ENCODE peak calls at places on chromosome 15, in eight cellular contexts. F is cardiac muscle cell, A is body of pancreas, C is DND-41, K is Panc1, B is aorta, Z is Peyer's patch, L is lung. X is an unnamed sample. For H3K4me1, the result is how much of the 10 kb centered on the place peaks cover.

GRCh38 chr15:86743283-86743903 is 663.7 kb downstream of the AGBL1 start:
- DNase-seq in F (peak), A (peak), C (peak), K (peak), B (no peak), Z (peak), L (no peak), X (peak)

GRCh38 chr15:50166216-50166615 is 15.8 kb upstream of the SLC27A2 start:
- DNase-seq in F (no peak), A (no peak), C (no peak), K (no peak), B (no peak), Z (no peak), L (no peak), X (no peak)

GRCh38 chr15:48112242-48112641 is 8.5 kb upstream of the SLC24A5 start:
- DNase-seq in F (peak), A (peak), C (peak), K (no peak), B (no peak), Z (no peak), L (no peak), X (no peak)

GRCh38 chr15:42184736-42185135 is 23.4 kb downstream of the VPS39 start:
- DNase-seq in F (no peak), A (no peak), C (no peak), K (no peak), B (no peak), Z (no peak), L (no peak), X (no peak)

GRCh38 chr15:43270676-43271306 is 4.1 kb upstream of the TGM5 start:
- DNase-seq in F (no peak), A (no peak), C (no peak), K (no peak), B (no peak), Z (peak), L (no peak), X (no peak)

GRCh38 chr15:48177383-48177874 is 666 bp downstream of the MYEF2 start:
- DNase-seq in F (peak), A (no peak), C (no peak), K (no peak), B (no peak), Z (no peak), L (no peak), X (peak)

GRCh38 chr15:89370120-89371077 is 35.8 kb upstream of the POLG start:
- DNase-seq in F (no peak), A (no peak), C (no peak), K (no peak), B (peak), Z (no peak), L (no peak), X (no peak)

GRCh38 chr15:37360724-37361123 is 260.4 kb upstream of the MEIS2 start:
- DNase-seq in F (no peak), A (no peak), C (no peak), K (no peak), B (no peak), Z (no peak), L (no peak), X (no peak)

GRCh38 chr15:55900019-55900418 is 93.4 kb downstream of the NEDD4 start:
- DNase-seq in F (no peak), A (no peak), C (no peak), K (no peak), B (no peak), Z (no peak), L (no peak), X (no peak)

GRCh38 chr15:65393557-65393956 is 15.8 kb upstream of the IGDCC3 start:
- DNase-seq in F (no peak), A (no peak), C (no peak), K (no peak), B (peak), Z (no peak), L (no peak), X (no peak)

GRCh38 chr15:33311312-33311971 is 675 bp downstream of the RYR3 start:
- DNase-seq in F (peak), A (no peak), C (no peak), K (no peak), B (peak), Z (no peak), L (no peak), X (no peak)

GRCh38 chr15:74816624-74817369 is 4.2 kb downstream of the LMAN1L start:
- DNase-seq in F (no peak), A (no peak), C (no peak), K (no peak), B (no peak), Z (no peak), L (no peak), X (no peak)

GRCh38 chr15:40493089-40493840 is 22.5 kb downstream of the CHST14 start:
- DNase-seq in F (no peak), A (no peak), C (peak), K (no peak), B (peak), Z (no peak), L (peak), X (no peak)

GRCh38 chr15:44550256-44550655 is 13.3 kb downstream of the EIF3J start:
- DNase-seq in F (no peak), A (no peak), C (no peak), K (no peak), B (no peak), Z (no peak), L (no peak), X (no peak)

GRCh38 chr15:76346666-76347506 is 10.3 kb downstream of the ISL2 start:
- DNase-seq in F (peak), A (no peak), C (no peak), K (no peak), B (no peak), Z (no peak), L (no peak), X (no peak)

GRCh38 chr15:45611305-45611704 is 23.5 kb upstream of the SQOR start:
- DNase-seq in F (no peak), A (no peak), C (no peak), K (no peak), B (no peak), Z (no peak), L (no peak), X (no peak)

GRCh38 chr15:101008158-101009139 is 89.3 kb downstream of the LRRK1 start:
- DNase-seq in F (peak), A (peak), C (peak), K (peak), B (peak), Z (peak), L (peak), X (peak)

GRCh38 chr15:99978426-99978825 is 245.2 kb upstream of the LYSMD4 start:
- DNase-seq in F (no peak), A (no peak), C (no peak), K (no peak), B (peak), Z (no peak), L (no peak), X (no peak)

GRCh38 chr15:50224606-50225005 is 40.9 kb downstream of the HDC start:
- DNase-seq in F (no peak), A (no peak), C (no peak), K (no peak), B (no peak), Z (no peak), L (no peak), X (no peak)

GRCh38 chr15:100094127-100094510 is 247.7 kb downstream of the ADAMTS17 start:
- DNase-seq in F (no peak), A (no peak), C (no peak), K (no peak), B (no peak), Z (no peak), L (no peak), X (no peak)

GRCh38 chr15:82943176-82943575 is 9.3 kb downstream of the HOMER2 start:
- DNase-seq in F (no peak), A (no peak), C (no peak), K (no peak), B (no peak), Z (no peak), L (no peak), X (no peak)

GRCh38 chr15:81270781-81271491 is 53.0 kb downstream of the STARD5 start:
- DNase-seq in F (no peak), A (no peak), C (no peak), K (no peak), B (no peak), Z (no peak), L (no peak), X (no peak)

GRCh38 chr15:29857196-29857595 is 34.9 kb upstream of the TJP1 start:
- DNase-seq in F (no peak), A (no peak), C (peak), K (no peak), B (no peak), Z (no peak), L (no peak), X (no peak)

GRCh38 chr15:101559938-101560337 is 70.4 kb upstream of the PCSK6 start:
- DNase-seq in F (no peak), A (no peak), C (peak), K (no peak), B (no peak), Z (no peak), L (no peak), X (no peak)

GRCh38 chr15:73388256-73388781 is 19.6 kb upstream of the HCN4 start:
- DNase-seq in F (peak), A (peak), C (no peak), K (peak), B (no peak), Z (no peak), L (no peak), X (no peak)

GRCh38 chr15:90232196-90232595 is 1.5 kb downstream of the CIB1 start:
- DNase-seq in F (no peak), A (no peak), C (no peak), K (no peak), B (no peak), Z (peak), L (no peak), X (no peak)

GRCh38 chr15:36914466-36914865 is 185.9 kb downstream of the MEIS2 start:
- DNase-seq in F (no peak), A (no peak), C (no peak), K (no peak), B (no peak), Z (no peak), L (no peak), X (peak)

GRCh38 chr15:39919396-39919739 is 698 bp downstream of the GPR176 start:
- DNase-seq in F (peak), A (no peak), C (no peak), K (no peak), B (no peak), Z (no peak), L (no peak), X (no peak)

GRCh38 chr15:65392368-65392767 is 14.6 kb upstream of the IGDCC3 start:
- DNase-seq in F (no peak), A (no peak), C (no peak), K (no peak), B (peak), Z (no peak), L (no peak), X (no peak)

GRCh38 chr15:48493084-48493762 is 152.3 kb downstream of the FBN1 start:
- DNase-seq in F (no peak), A (no peak), C (no peak), K (no peak), B (no peak), Z (no peak), L (no peak), X (no peak)

GRCh38 chr15:38253448-38253847 is 812 bp downstream of the SPRED1 start:
- DNase-seq in F (no peak), A (peak), C (no peak), K (no peak), B (no peak), Z (no peak), L (no peak), X (no peak)

GRCh38 chr15:55586808-55587207 is 1.3 kb downstream of the PYGO1 start:
- DNase-seq in F (no peak), A (no peak), C (no peak), K (no peak), B (no peak), Z (no peak), L (no peak), X (no peak)

GRCh38 chr15:81170504-81170903 is 26.2 kb upstream of the IL16 start:
- DNase-seq in F (no peak), A (no peak), C (no peak), K (no peak), B (no peak), Z (no peak), L (no peak), X (no peak)

GRCh38 chr15:47434641-47435040 is 282.7 kb upstream of the SEMA6D start:
- DNase-seq in F (no peak), A (no peak), C (no peak), K (no peak), B (no peak), Z (no peak), L (no peak), X (no peak)

GRCh38 chr15:33639968-33640367 is 328.3 kb upstream of the CHRM5 start:
- DNase-seq in F (no peak), A (no peak), C (no peak), K (no peak), B (no peak), Z (no peak), L (no peak), X (no peak)

GRCh38 chr15:39272901-39273300 is 308.0 kb upstream of the THBS1 start:
- DNase-seq in F (no peak), A (peak), C (no peak), K (no peak), B (no peak), Z (no peak), L (no peak), X (no peak)

GRCh38 chr15:63157891-63158431 is 684 bp upstream of the RPS27L start:
- DNase-seq in F (peak), A (peak), C (peak), K (no peak), B (no peak), Z (peak), L (peak), X (peak)

GRCh38 chr15:72155021-72155621 is 36.9 kb downstream of the SENP8 start:
- DNase-seq in F (peak), A (peak), C (no peak), K (no peak), B (peak), Z (peak), L (peak), X (peak)

GRCh38 chr15:78880242-78880533 is 7.5 kb downstream of the MORF4L1 start:
- DNase-seq in F (no peak), A (no peak), C (no peak), K (no peak), B (no peak), Z (no peak), L (no peak), X (no peak)

GRCh38 chr15:78875107-78875914 is 2.6 kb downstream of the MORF4L1 start:
- DNase-seq in F (no peak), A (no peak), C (no peak), K (no peak), B (peak), Z (no peak), L (no peak), X (no peak)

GRCh38 chr15:78880828-78881227 is 8.1 kb downstream of the MORF4L1 start:
- DNase-seq in F (no peak), A (no peak), C (no peak), K (no peak), B (no peak), Z (no peak), L (no peak), X (no peak)

GRCh38 chr15:78879517-78880241 is 7.0 kb downstream of the MORF4L1 start:
- DNase-seq in F (no peak), A (no peak), C (no peak), K (no peak), B (no peak), Z (no peak), L (no peak), X (no peak)

DNA sequence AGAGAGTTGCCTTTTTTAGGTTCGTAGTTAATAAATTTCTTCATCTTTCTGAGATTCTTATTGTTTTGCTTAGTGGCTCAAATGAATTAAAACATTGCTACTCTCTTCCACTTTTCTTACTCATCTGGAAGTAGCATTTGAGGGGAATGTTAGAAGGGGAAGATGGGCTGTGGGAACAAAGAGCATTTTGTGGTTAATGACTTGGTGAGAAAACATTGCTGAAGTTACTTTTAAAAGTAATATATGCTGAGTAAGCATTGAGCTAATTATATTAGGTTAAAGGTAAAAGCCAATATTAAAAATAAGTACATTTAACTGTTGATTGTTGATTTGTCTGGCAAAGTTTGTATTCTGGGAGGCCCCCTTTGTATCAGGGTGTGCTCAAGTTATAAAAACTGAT is 5.7 kb downstream of the MORF4L1 start:
- DNase-seq in F (no peak), A (no peak), C (no peak), K (no peak), B (no peak), Z (no peak), L (no peak), X (no peak)
- H3K27ac ChIP-seq in F (peak), A (no peak), C (no peak), K (peak), B (no peak), Z (no peak), L (no peak), X (no peak)

DNA sequence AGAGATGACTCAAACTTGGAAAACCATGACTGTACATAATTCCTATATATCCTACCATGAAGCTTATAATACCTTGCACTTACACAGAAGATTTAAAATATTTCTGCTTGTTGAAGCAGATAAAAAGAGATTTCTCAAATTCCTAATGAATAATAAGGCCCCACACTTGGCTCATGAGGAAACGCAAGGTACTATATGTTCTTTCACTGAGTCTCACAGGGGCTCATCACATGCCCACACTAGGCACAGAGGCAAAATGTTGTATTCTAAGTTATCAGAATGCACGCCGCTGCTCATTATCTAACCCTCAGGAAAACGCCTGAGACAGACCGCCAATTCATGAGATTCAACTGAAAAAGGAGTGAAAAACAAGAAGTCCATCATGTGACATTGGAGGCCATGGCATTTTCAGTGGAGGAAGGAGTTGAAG is 5.6 kb downstream of the MYO1E start:
- DNase-seq in F (no peak), A (no peak), C (no peak), K (no peak), B (no peak), Z (no peak), L (no peak), X (peak)
- H3K4me3 ChIP-seq in F (no peak), A (no peak), C (no peak), K (no peak), B (no peak), Z (no peak), L (no peak), X (no peak)

GRCh38 chr15:34810455-34811146 is 15.3 kb upstream of the ACTC1 start:
- DNase-seq in F (no peak), A (no peak), C (no peak), K (peak), B (peak), Z (no peak), L (no peak), X (no peak)

GRCh38 chr15:34804776-34805175 is 9.4 kb upstream of the ACTC1 start:
- DNase-seq in F (no peak), A (no peak), C (no peak), K (no peak), B (no peak), Z (no peak), L (no peak), X (no peak)

GRCh38 chr15:34812369-34812768 is 17.0 kb upstream of the ACTC1 start:
- DNase-seq in F (no peak), A (no peak), C (no peak), K (no peak), B (no peak), Z (no peak), L (no peak), X (no peak)

GRCh38 chr15:34808016-34808415 is 12.7 kb upstream of the ACTC1 start:
- DNase-seq in F (no peak), A (no peak), C (no peak), K (no peak), B (no peak), Z (no peak), L (no peak), X (no peak)

DNA sequence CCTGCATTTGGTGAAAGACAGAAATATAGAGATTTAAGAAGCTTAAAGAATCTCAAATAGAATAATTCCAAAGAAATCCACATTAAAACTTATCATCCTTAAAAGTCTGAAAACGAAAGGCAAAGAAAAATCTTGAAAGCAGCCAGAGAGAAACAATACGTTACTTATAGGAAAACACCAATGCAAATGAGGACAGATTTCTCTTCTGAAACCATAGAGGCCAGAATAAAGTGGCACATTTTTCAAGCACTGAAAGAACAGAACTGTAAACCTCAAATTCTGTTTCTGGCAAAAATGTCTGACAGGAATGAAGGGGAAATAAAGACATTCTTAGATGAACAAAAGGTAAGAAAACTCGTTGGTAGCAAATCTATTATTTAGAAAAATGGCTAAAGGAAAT is 13.8 kb upstream of the ACTC1 start:
- DNase-seq in F (no peak), A (no peak), C (no peak), K (no peak), B (no peak), Z (no peak), L (no peak), X (no peak)
- H3K4me1 ChIP-seq in F (under half), A (under half), C (under half), K (under half), B (under half), Z (under half), L (under half), X (under half)

GRCh38 chr15:57489122-57489521 is 102.6 kb upstream of the MYZAP start:
- DNase-seq in F (no peak), A (no peak), C (no peak), K (no peak), B (no peak), Z (no peak), L (no peak), X (no peak)
- H3K27ac ChIP-seq in F (no peak), A (no peak), C (no peak), K (no peak), B (no peak), Z (no peak), L (no peak), X (no peak)

GRCh38 chr15:91348812-91349500 is 248.9 kb downstream of the SV2B start:
- DNase-seq in F (no peak), A (no peak), C (peak), K (no peak), B (no peak), Z (no peak), L (no peak), X (no peak)
- H3K4me3 ChIP-seq in F (no peak), A (no peak), C (no peak), K (no peak), B (no peak), Z (no peak), L (no peak), X (no peak)

GRCh38 chr15:70866982-70867644 is 13.2 kb upstream of the LARP6 start:
- DNase-seq in F (no peak), A (no peak), C (no peak), K (no peak), B (no peak), Z (no peak), L (no peak), X (no peak)
- H3K4me1 ChIP-seq in F (under half), A (under half), C (under half), K (under half), B (under half), Z (under half), L (under half), X (under half)

DNA sequence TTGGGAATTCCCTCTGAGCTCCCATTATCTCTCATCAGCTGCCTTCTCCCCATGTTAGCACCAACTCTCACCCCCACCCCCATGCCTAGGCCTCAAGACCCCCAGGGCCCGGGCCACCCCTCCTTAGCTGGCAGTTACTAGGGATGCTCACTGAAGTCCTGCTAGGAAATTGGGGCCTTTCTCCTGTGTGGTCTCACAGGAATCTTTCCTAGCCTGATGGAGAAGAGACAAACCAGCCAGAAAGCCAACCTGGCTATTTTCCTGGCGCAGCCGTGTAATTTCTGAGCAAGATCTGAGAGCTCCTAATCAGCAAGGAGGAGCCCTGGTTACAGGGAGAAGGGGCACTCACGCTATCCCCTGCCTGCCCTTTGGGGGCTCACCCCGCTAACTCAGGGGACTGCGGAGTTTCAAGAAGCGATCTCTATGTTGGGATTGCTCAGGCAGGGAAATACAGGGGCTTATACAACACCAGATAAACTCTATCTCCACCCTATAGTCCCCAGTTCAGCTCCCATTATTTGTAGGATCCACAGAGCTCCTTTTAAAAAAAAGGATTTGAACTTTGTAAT is 25.1 kb downstream of the NR2F2 start:
- DNase-seq in F (no peak), A (no peak), C (no peak), K (no peak), B (peak), Z (no peak), L (no peak), X (no peak)
- H3K27ac ChIP-seq in F (no peak), A (no peak), C (no peak), K (peak), B (no peak), Z (no peak), L (no peak), X (peak)

X was measured in testis.